ENCODE peak calls at places on chromosome 9, in ten cellular contexts. Y is heart left ventricle; N is CD4-positive, CD25-positive, alpha-beta regulatory T cell; J is neural progenitor cell; C is gastrocnemius medialis; P is mammary epithelial cell; H is foreskin keratinocyte; S is naive thymus-derived CD4-positive, alpha-beta T cell; Q is PC-3; R is aorta. D is an unnamed sample.

GRCh38 chr9:6877671-6878161 is 119.9 kb downstream of the KDM4C start:
- DNase-seq in Y (no peak), N (no peak), J (no peak), C (no peak), P (peak; percentile 59), H (peak; percentile 60), S (no peak), Q (peak; percentile 67), R (no peak), D (no peak)

GRCh38 chr9:72586388-72587160 is 65.2 kb downstream of the TMC1 start:
- DNase-seq in Y (no peak), N (no peak), J (no peak), C (peak; percentile 39), P (peak; percentile 90), H (peak; percentile 84), S (no peak), Q (peak; percentile 85), R (no peak), D (peak; percentile 44)

GRCh38 chr9:125681086-125681622 is 25.9 kb downstream of the MAPKAP1 start:
- DNase-seq in Y (no peak), N (no peak), J (no peak), C (no peak), P (no peak), H (no peak), S (no peak), Q (no peak), R (no peak), D (no peak)

GRCh38 chr9:35831040-35831439 is 2.0 kb downstream of the TMEM8B start:
- DNase-seq in Y (no peak), N (no peak), J (no peak), C (no peak), P (no peak), H (no peak), S (no peak), Q (no peak), R (no peak), D (no peak)

GRCh38 chr9:14221558-14221957 is 92.4 kb downstream of the NFIB start:
- DNase-seq in Y (no peak), N (no peak), J (no peak), C (no peak), P (peak; percentile 70), H (peak; percentile 82), S (no peak), Q (peak; percentile 91), R (no peak), D (no peak)

GRCh38 chr9:107351382-107352045 is 68.4 kb downstream of the RAD23B start:
- DNase-seq in Y (no peak), N (no peak), J (no peak), C (no peak), P (peak; percentile 77), H (peak; percentile 74), S (no peak), Q (peak; percentile 67), R (no peak), D (no peak)

GRCh38 chr9:109602987-109603386 is 104.9 kb upstream of the PTPN3 start:
- DNase-seq in Y (no peak), N (no peak), J (no peak), C (no peak), P (no peak), H (no peak), S (no peak), Q (no peak), R (no peak), D (no peak)

GRCh38 chr9:110700953-110701352 is 32.4 kb downstream of the MUSK start:
- DNase-seq in Y (no peak), N (no peak), J (no peak), C (no peak), P (no peak), H (peak; percentile 10), S (no peak), Q (peak; percentile 43), R (no peak), D (no peak)

GRCh38 chr9:120655005-120655622 is 59.2 kb downstream of the MEGF9 start:
- DNase-seq in Y (no peak), N (no peak), J (no peak), C (no peak), P (peak; percentile 73), H (peak; percentile 73), S (no peak), Q (peak; percentile 64), R (no peak), D (no peak)

GRCh38 chr9:120032639-120033038 is 547.3 kb downstream of the CDK5RAP2 start:
- DNase-seq in Y (no peak), N (no peak), J (no peak), C (no peak), P (no peak), H (no peak), S (no peak), Q (no peak), R (no peak), D (no peak)

GRCh38 chr9:14296462-14296861 is 17.5 kb downstream of the NFIB start:
- DNase-seq in Y (peak; percentile 67), N (no peak), J (no peak), C (peak; percentile 69), P (no peak), H (no peak), S (no peak), Q (no peak), R (peak; percentile 79), D (no peak)

GRCh38 chr9:136684339-136684738 is 2.9 kb downstream of the AGPAT2 start:
- DNase-seq in Y (no peak), N (no peak), J (no peak), C (no peak), P (no peak), H (no peak), S (no peak), Q (no peak), R (no peak), D (no peak)

GRCh38 chr9:136681945-136682699 is 5.1 kb downstream of the AGPAT2 start:
- DNase-seq in Y (no peak), N (no peak), J (no peak), C (no peak), P (no peak), H (no peak), S (no peak), Q (no peak), R (no peak), D (no peak)

GRCh38 chr9:136682710-136683109 is 4.5 kb downstream of the AGPAT2 start:
- DNase-seq in Y (no peak), N (no peak), J (no peak), C (no peak), P (no peak), H (no peak), S (no peak), Q (no peak), R (no peak), D (no peak)

GRCh38 chr9:136683755-136684154 is 3.5 kb downstream of the AGPAT2 start:
- DNase-seq in Y (no peak), N (no peak), J (no peak), C (no peak), P (no peak), H (no peak), S (no peak), Q (no peak), R (no peak), D (no peak)

GRCh38 chr9:136683173-136683745 is 4.0 kb downstream of the AGPAT2 start:
- DNase-seq in Y (no peak), N (no peak), J (no peak), C (no peak), P (no peak), H (no peak), S (no peak), Q (no peak), R (no peak), D (no peak)
- H3K4me1 ChIP-seq in Y (peaks cover 56% of the 10 kb centered on the region), N (peaks cover 15% of the 10 kb centered on the region), J (peaks cover 19% of the 10 kb centered on the region), C (peaks cover 31% of the 10 kb centered on the region), P (peaks cover 15% of the 10 kb centered on the region), H (no peaks in the 10 kb centered on the region), S (peaks cover 7% of the 10 kb centered on the region), Q (peaks cover 17% of the 10 kb centered on the region), R (no peaks in the 10 kb centered on the region), D (peaks cover 32% of the 10 kb centered on the region)

GRCh38 chr9:2021731-2022130 is 6.6 kb downstream of the SMARCA2 start:
- DNase-seq in Y (no peak), N (no peak), J (no peak), C (no peak), P (no peak), H (no peak), S (no peak), Q (no peak), R (no peak), D (no peak)

GRCh38 chr9:2018162-2018643 is 3.1 kb downstream of the SMARCA2 start:
- DNase-seq in Y (no peak), N (no peak), J (no peak), C (no peak), P (no peak), H (no peak), S (no peak), Q (no peak), R (no peak), D (no peak)

GRCh38 chr9:2017459-2018161 is 2.5 kb downstream of the SMARCA2 start:
- DNase-seq in Y (peak; percentile 90), N (peak; percentile 74), J (peak; percentile 65), C (peak; percentile 71), P (peak; percentile 58), H (peak; percentile 57), S (peak; percentile 72), Q (peak; percentile 47), R (peak; percentile 92), D (peak; percentile 81)

GRCh38 chr9:2018764-2019548 is 3.8 kb downstream of the SMARCA2 start:
- DNase-seq in Y (no peak), N (no peak), J (peak; percentile 72), C (no peak), P (peak; percentile 3), H (no peak), S (no peak), Q (no peak), R (no peak), D (no peak)

GRCh38 chr9:2019723-2020122 is 4.6 kb downstream of the SMARCA2 start:
- DNase-seq in Y (no peak), N (no peak), J (no peak), C (no peak), P (no peak), H (no peak), S (no peak), Q (no peak), R (no peak), D (no peak)
- H3K4me1 ChIP-seq in Y (peaks cover 67% of the 10 kb centered on the region), N (peaks cover 63% of the 10 kb centered on the region), J (peaks cover 20% of the 10 kb centered on the region), C (peaks cover 65% of the 10 kb centered on the region), P (peaks cover 9% of the 10 kb centered on the region), H (peaks cover 5% of the 10 kb centered on the region), S (peaks cover 61% of the 10 kb centered on the region), Q (peaks cover 10% of the 10 kb centered on the region), R (peaks cover 15% of the 10 kb centered on the region), D (peaks cover 63% of the 10 kb centered on the region)

GRCh38 chr9:17824927-17825659 is 246.2 kb downstream of the SH3GL2 start:
- DNase-seq in Y (no peak), N (no peak), J (no peak), C (no peak), P (no peak), H (no peak), S (no peak), Q (no peak), R (no peak), D (no peak)
- H3K4me1 ChIP-seq in Y (peaks cover 18% of the 10 kb centered on the region), N (no peaks in the 10 kb centered on the region), J (peaks cover 6% of the 10 kb centered on the region), C (no peaks in the 10 kb centered on the region), P (no peaks in the 10 kb centered on the region), H (no peaks in the 10 kb centered on the region), S (no peaks in the 10 kb centered on the region), Q (no peaks in the 10 kb centered on the region), R (no peaks in the 10 kb centered on the region), D (no peaks in the 10 kb centered on the region)

DNA sequence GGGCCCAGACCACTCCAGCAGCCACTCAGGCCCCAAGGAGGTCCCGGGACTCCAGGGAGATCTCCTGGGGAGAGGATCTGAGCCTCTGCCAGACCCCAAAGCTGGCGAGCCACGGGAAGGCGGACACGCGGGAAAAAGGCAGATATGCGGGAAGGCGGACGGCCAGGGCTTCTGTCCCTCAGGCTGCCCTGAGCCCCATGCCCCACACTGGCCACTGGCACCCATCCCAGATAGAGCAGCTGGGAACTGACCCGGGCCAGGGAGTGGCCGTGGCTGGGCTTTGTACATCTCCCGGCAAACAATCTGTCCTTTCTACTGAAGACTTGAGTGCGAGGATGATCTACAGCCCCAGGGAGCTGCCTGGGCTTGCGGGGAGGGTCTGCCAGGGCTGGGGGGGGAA is 21.1 kb upstream of the NOTCH1 start:
- DNase-seq in Y (peak; percentile 76), N (no peak), J (no peak), C (peak; percentile 67), P (no peak), H (no peak), S (no peak), Q (no peak), R (no peak), D (no peak)
- H3K4me1 ChIP-seq in Y (peaks cover 85% of the 10 kb centered on the region), N (no peaks in the 10 kb centered on the region), J (peaks cover 44% of the 10 kb centered on the region), C (peaks cover 29% of the 10 kb centered on the region), P (peaks cover 20% of the 10 kb centered on the region), H (peaks cover 8% of the 10 kb centered on the region), S (no peaks in the 10 kb centered on the region), Q (peaks cover 12% of the 10 kb centered on the region), R (no peaks in the 10 kb centered on the region), D (peaks cover 41% of the 10 kb centered on the region)